ENCODE peak calls at places on chromosomes 16 and 17, in eight cellular contexts. One of them, this sample, is unnamed.

GRCh38 chr17:49996495-49997255 is 1.7 kb upstream of the DLX3 start:
- DNase-seq in choroid plexus epithelial cell: peak
- DNase-seq in A549: peak
- DNase-seq in Caco-2: no peak
- DNase-seq in HFFc6: no peak
- DNase-seq in uterus: peak
- DNase-seq in Peyer's patch: peak
- DNase-seq in transverse colon: peak
- DNase-seq in this sample: peak

GRCh38 chr16:17138801-17139200 is 332.0 kb downstream of the XYLT1 start:
- DNase-seq in Peyer's patch: no peak
- DNase-seq in transverse colon: no peak
- DNase-seq in HFFc6: no peak
- DNase-seq in uterus: no peak
- DNase-seq in A549: no peak
- DNase-seq in choroid plexus epithelial cell: no peak
- DNase-seq in Caco-2: no peak
- DNase-seq in this sample: peak

GRCh38 chr16:3131755-3132377 is 3.0 kb upstream of the ZNF213 start:
- DNase-seq in uterus: no peak
- DNase-seq in HFFc6: peak
- DNase-seq in A549: no peak
- DNase-seq in choroid plexus epithelial cell: peak
- DNase-seq in transverse colon: peak
- DNase-seq in Peyer's patch: peak
- DNase-seq in Caco-2: peak
- DNase-seq in this sample: peak

GRCh38 chr16:80107900-80108299 is 432.9 kb upstream of the DYNLRB2 start:
- DNase-seq in Caco-2: no peak
- DNase-seq in A549: no peak
- DNase-seq in choroid plexus epithelial cell: no peak
- DNase-seq in transverse colon: no peak
- DNase-seq in Peyer's patch: no peak
- DNase-seq in uterus: no peak
- DNase-seq in HFFc6: no peak
- DNase-seq in this sample: no peak

GRCh38 chr16:69423189-69423588 is 1.2 kb upstream of the CYB5B start:
- DNase-seq in Caco-2: no peak
- DNase-seq in Peyer's patch: no peak
- DNase-seq in A549: no peak
- DNase-seq in HFFc6: no peak
- DNase-seq in transverse colon: no peak
- DNase-seq in uterus: no peak
- DNase-seq in choroid plexus epithelial cell: no peak
- DNase-seq in this sample: no peak

GRCh38 chr16:68961778-68962402 is 118.6 kb downstream of the TANGO6 start:
- DNase-seq in Caco-2: no peak
- DNase-seq in transverse colon: no peak
- DNase-seq in choroid plexus epithelial cell: no peak
- DNase-seq in uterus: no peak
- DNase-seq in Peyer's patch: no peak
- DNase-seq in HFFc6: no peak
- DNase-seq in A549: no peak
- DNase-seq in this sample: no peak

GRCh38 chr16:31112711-31113419 is 4.6 kb upstream of the KAT8 start:
- DNase-seq in Caco-2: no peak
- DNase-seq in HFFc6: no peak
- DNase-seq in Peyer's patch: no peak
- DNase-seq in choroid plexus epithelial cell: no peak
- DNase-seq in uterus: no peak
- DNase-seq in transverse colon: no peak
- DNase-seq in A549: no peak
- DNase-seq in this sample: peak

GRCh38 chr16:85541619-85542547 is 71.2 kb upstream of the GSE1 start:
- DNase-seq in A549: no peak
- DNase-seq in uterus: no peak
- DNase-seq in HFFc6: no peak
- DNase-seq in transverse colon: no peak
- DNase-seq in Caco-2: no peak
- DNase-seq in Peyer's patch: no peak
- DNase-seq in choroid plexus epithelial cell: no peak
- DNase-seq in this sample: no peak

GRCh38 chr17:82358467-82359350 is at the start of gene TEX19:
- DNase-seq in Caco-2: peak
- DNase-seq in uterus: no peak
- DNase-seq in HFFc6: no peak
- DNase-seq in A549: peak
- DNase-seq in transverse colon: no peak
- DNase-seq in choroid plexus epithelial cell: no peak
- DNase-seq in Peyer's patch: no peak
- DNase-seq in this sample: peak

GRCh38 chr16:71963125-71963875 is 36.9 kb downstream of the PKD1L3 start:
- DNase-seq in Peyer's patch: no peak
- DNase-seq in HFFc6: no peak
- DNase-seq in Caco-2: no peak
- DNase-seq in transverse colon: no peak
- DNase-seq in A549: no peak
- DNase-seq in choroid plexus epithelial cell: no peak
- DNase-seq in uterus: no peak
- DNase-seq in this sample: no peak
- TF ChIP-seq CTCF in Peyer's patch: no peak
- TF ChIP-seq CTCF in HFFc6: no peak
- TF ChIP-seq CTCF in Caco-2: no peak
- TF ChIP-seq CTCF in transverse colon: no peak
- TF ChIP-seq CTCF in A549: no peak
- TF ChIP-seq CTCF in choroid plexus epithelial cell: no peak
- TF ChIP-seq CTCF in uterus: no peak
- TF ChIP-seq CTCF in this sample: no peak

GRCh38 chr16:15055141-15056053 is 477 bp downstream of the NTAN1 start:
- DNase-seq in HFFc6: no peak
- DNase-seq in uterus: peak
- DNase-seq in Caco-2: peak
- DNase-seq in Peyer's patch: peak
- DNase-seq in transverse colon: peak
- DNase-seq in A549: peak
- DNase-seq in choroid plexus epithelial cell: peak
- DNase-seq in this sample: peak
- TF ChIP-seq CTCF in HFFc6: peak
- TF ChIP-seq CTCF in uterus: no peak
- TF ChIP-seq CTCF in Caco-2: no peak
- TF ChIP-seq CTCF in Peyer's patch: peak
- TF ChIP-seq CTCF in transverse colon: no peak
- TF ChIP-seq CTCF in A549: peak
- TF ChIP-seq CTCF in choroid plexus epithelial cell: peak
- TF ChIP-seq CTCF in this sample: no peak

GRCh38 chr16:67892375-67892774 is 679 bp upstream of the PSKH1 start:
- DNase-seq in transverse colon: no peak
- DNase-seq in A549: no peak
- DNase-seq in choroid plexus epithelial cell: no peak
- DNase-seq in uterus: no peak
- DNase-seq in Caco-2: no peak
- DNase-seq in Peyer's patch: no peak
- DNase-seq in HFFc6: no peak
- DNase-seq in this sample: no peak
- TF ChIP-seq CTCF in transverse colon: no peak
- TF ChIP-seq CTCF in A549: no peak
- TF ChIP-seq CTCF in choroid plexus epithelial cell: no peak
- TF ChIP-seq CTCF in uterus: no peak
- TF ChIP-seq CTCF in Caco-2: no peak
- TF ChIP-seq CTCF in Peyer's patch: no peak
- TF ChIP-seq CTCF in HFFc6: no peak
- TF ChIP-seq CTCF in this sample: no peak

GRCh38 chr17:8630227-8630801 is at the start of gene MYH10:
- DNase-seq in Peyer's patch: no peak
- DNase-seq in uterus: no peak
- DNase-seq in A549: no peak
- DNase-seq in choroid plexus epithelial cell: no peak
- DNase-seq in Caco-2: no peak
- DNase-seq in HFFc6: no peak
- DNase-seq in transverse colon: peak
- DNase-seq in this sample: peak
- TF ChIP-seq CTCF in Peyer's patch: no peak
- TF ChIP-seq CTCF in uterus: peak
- TF ChIP-seq CTCF in A549: no peak
- TF ChIP-seq CTCF in choroid plexus epithelial cell: peak
- TF ChIP-seq CTCF in Caco-2: peak
- TF ChIP-seq CTCF in HFFc6: no peak
- TF ChIP-seq CTCF in transverse colon: no peak
- TF ChIP-seq CTCF in this sample: no peak

This sample was measured in osteoblast.